ENCODE peak calls at places on chromosomes 6 and 20, in nine cellular contexts. T is type B pancreatic cell; D is endothelial cell; R is CD8-positive, alpha-beta T cell; M is GM10248; F is IMR-90; E is ovary; N is neural crest cell; U is esophagus squamous epithelium. I is an unnamed sample.

GRCh38 chr20:17957505-17958325 is 10.9 kb downstream of the SNX5 start:
- DNase-seq in T (no peak), D (no peak), R (no peak), M (no peak), F (peak), E (no peak), N (no peak), U (no peak), I (no peak)

GRCh38 chr6:26232306-26232949 is 132.6 kb upstream of the BTN3A2 start:
- DNase-seq in T (no peak), D (no peak), R (no peak), M (no peak), F (no peak), E (no peak), N (no peak), U (no peak), I (no peak)

GRCh38 chr6:170024940-170025339 is 265.9 kb downstream of the DLL1 start:
- DNase-seq in T (peak), D (no peak), R (no peak), M (no peak), F (peak), E (peak), N (no peak), U (no peak), I (no peak)

GRCh38 chr6:83615025-83615999 is 93.6 kb downstream of the SNAP91 start:
- DNase-seq in T (no peak), D (peak), R (no peak), M (peak), F (peak), E (no peak), N (peak), U (no peak), I (no peak)

GRCh38 chr6:108587258-108588059 is 26.7 kb downstream of the FOXO3 start:
- DNase-seq in T (no peak), D (no peak), R (no peak), M (no peak), F (peak), E (no peak), N (no peak), U (no peak), I (no peak)

GRCh38 chr6:81791756-81792155 is 39.3 kb upstream of the TENT5A start:
- DNase-seq in T (no peak), D (no peak), R (no peak), M (no peak), F (no peak), E (no peak), N (no peak), U (no peak), I (no peak)

GRCh38 chr6:1787894-1788293 is 178.2 kb downstream of the FOXC1 start:
- DNase-seq in T (no peak), D (no peak), R (no peak), M (no peak), F (peak), E (peak), N (no peak), U (no peak), I (no peak)

GRCh38 chr6:80690611-80691090 is 584.2 kb downstream of the BCKDHB start:
- DNase-seq in T (no peak), D (no peak), R (no peak), M (no peak), F (peak), E (no peak), N (no peak), U (no peak), I (no peak)

GRCh38 chr6:54194067-54194466 is 82.8 kb downstream of the MLIP start:
- DNase-seq in T (no peak), D (no peak), R (no peak), M (no peak), F (peak), E (no peak), N (no peak), U (no peak), I (no peak)

GRCh38 chr6:136992113-136992512 is 52.7 kb downstream of the IL20RA start:
- DNase-seq in T (no peak), D (no peak), R (no peak), M (no peak), F (no peak), E (no peak), N (no peak), U (no peak), I (no peak)

GRCh38 chr20:58267389-58268215 is 39.1 kb upstream of the ANKRD60 start:
- DNase-seq in T (no peak), D (no peak), R (no peak), M (no peak), F (no peak), E (no peak), N (no peak), U (no peak), I (no peak)

GRCh38 chr6:163955131-163955530 is 540.6 kb downstream of the QKI start:
- DNase-seq in T (no peak), D (no peak), R (no peak), M (no peak), F (peak), E (no peak), N (no peak), U (no peak), I (no peak)

GRCh38 chr6:116631379-116631990 is 15.2 kb downstream of the RSPH4A start:
- DNase-seq in T (no peak), D (peak), R (no peak), M (peak), F (no peak), E (no peak), N (no peak), U (no peak), I (no peak)

GRCh38 chr6:6277418-6277817 is 43.0 kb downstream of the F13A1 start:
- DNase-seq in T (no peak), D (no peak), R (no peak), M (no peak), F (no peak), E (no peak), N (no peak), U (no peak), I (no peak)

GRCh38 chr6:14408491-14408890 is 290.9 kb downstream of the CD83 start:
- DNase-seq in T (no peak), D (no peak), R (no peak), M (no peak), F (no peak), E (no peak), N (no peak), U (no peak), I (no peak)

GRCh38 chr20:17794400-17794799 is 94.6 kb downstream of the BANF2 start:
- DNase-seq in T (no peak), D (no peak), R (no peak), M (no peak), F (no peak), E (no peak), N (no peak), U (no peak), I (no peak)

GRCh38 chr6:99145738-99146137 is 198.0 kb upstream of the FBXL4 start:
- DNase-seq in T (no peak), D (no peak), R (no peak), M (no peak), F (no peak), E (no peak), N (no peak), U (no peak), I (no peak)

GRCh38 chr6:31654574-31655348 is 933 bp upstream of the APOM start:
- DNase-seq in T (no peak), D (no peak), R (no peak), M (no peak), F (no peak), E (no peak), N (no peak), U (no peak), I (no peak)

GRCh38 chr20:47704746-47705496 is 80.4 kb downstream of the SULF2 start:
- DNase-seq in T (no peak), D (no peak), R (no peak), M (no peak), F (no peak), E (no peak), N (no peak), U (no peak), I (no peak)

GRCh38 chr6:157198425-157199279 is 124.7 kb downstream of the TMEM242 start:
- DNase-seq in T (no peak), D (no peak), R (no peak), M (no peak), F (peak), E (no peak), N (no peak), U (no peak), I (no peak)

GRCh38 chr6:150026976-150027805 is 1.9 kb upstream of the RAET1L start:
- DNase-seq in T (no peak), D (no peak), R (no peak), M (no peak), F (no peak), E (no peak), N (no peak), U (no peak), I (no peak)

GRCh38 chr6:15621203-15622044 is 41.4 kb downstream of the DTNBP1 start:
- DNase-seq in T (no peak), D (peak), R (no peak), M (peak), F (peak), E (no peak), N (no peak), U (no peak), I (peak)

GRCh38 chr6:3593161-3593560 is 136.3 kb upstream of the SLC22A23 start:
- DNase-seq in T (no peak), D (no peak), R (no peak), M (no peak), F (no peak), E (no peak), N (no peak), U (no peak), I (no peak)

GRCh38 chr6:74113901-74114300 is 417.9 kb downstream of the CD109 start:
- DNase-seq in T (no peak), D (no peak), R (no peak), M (no peak), F (peak), E (no peak), N (no peak), U (no peak), I (no peak)

GRCh38 chr20:62758226-62758912 is 37.9 kb upstream of the MRGBP start:
- DNase-seq in T (no peak), D (no peak), R (no peak), M (no peak), F (no peak), E (no peak), N (no peak), U (no peak), I (no peak)

GRCh38 chr6:113995632-113996031 is 24.7 kb upstream of the HDAC2 start:
- DNase-seq in T (no peak), D (no peak), R (no peak), M (no peak), F (peak), E (peak), N (no peak), U (no peak), I (no peak)

GRCh38 chr6:33961686-33962085 is 157.9 kb upstream of the MLN start:
- DNase-seq in T (no peak), D (no peak), R (no peak), M (no peak), F (no peak), E (no peak), N (no peak), U (no peak), I (no peak)

GRCh38 chr20:24943196-24943595 is 5.9 kb upstream of the CST7 start:
- DNase-seq in T (peak), D (no peak), R (no peak), M (no peak), F (no peak), E (no peak), N (no peak), U (no peak), I (no peak)

GRCh38 chr20:41234546-41234945 is 83.0 kb downstream of the ZHX3 start:
- DNase-seq in T (no peak), D (no peak), R (no peak), M (no peak), F (no peak), E (no peak), N (no peak), U (no peak), I (no peak)

GRCh38 chr6:62445521-62445920 is 159.5 kb upstream of the KHDRBS2 start:
- DNase-seq in T (no peak), D (no peak), R (no peak), M (no peak), F (no peak), E (no peak), N (no peak), U (no peak), I (no peak)

DNA sequence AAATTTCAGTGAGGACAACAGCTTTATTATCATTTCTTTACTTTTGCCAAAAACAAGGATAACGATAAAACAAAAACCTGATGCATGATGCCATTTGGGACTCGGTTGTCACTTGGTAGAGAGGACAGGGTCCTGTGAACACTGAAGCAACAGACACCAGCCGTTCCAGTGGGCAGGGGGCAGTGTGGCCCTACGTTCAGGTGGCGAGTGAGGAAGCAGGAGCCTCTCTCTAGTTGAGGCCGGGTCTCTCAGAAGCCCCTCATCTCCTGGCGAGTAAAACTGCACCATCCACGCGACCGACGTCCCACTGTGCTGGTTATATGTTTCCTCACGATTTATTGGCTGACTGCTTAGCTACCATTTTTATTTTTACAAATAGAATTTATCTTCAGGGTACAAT is 231.6 kb downstream of the THBS2 start:
- DNase-seq in T (no peak), D (no peak), R (no peak), M (no peak), F (no peak), E (no peak), N (no peak), U (no peak), I (no peak)
- TF ChIP-seq CTCF in T (peak), D (no peak), R (no peak), M (no peak), F (no peak), E (no peak), N (no peak), U (no peak), I (no peak)

GRCh38 chr20:63794614-63795013 is 36.5 kb downstream of the ZBTB46 start:
- DNase-seq in T (no peak), D (no peak), R (no peak), M (no peak), F (no peak), E (no peak), N (no peak), U (no peak), I (no peak)
- TF ChIP-seq CTCF in T (no peak), D (no peak), R (no peak), M (no peak), F (no peak), E (no peak), N (no peak), U (no peak), I (no peak)

GRCh38 chr6:103122766-103123601 is 1729.5 kb downstream of the GRIK2 start:
- DNase-seq in T (peak), D (peak), R (no peak), M (peak), F (peak), E (no peak), N (peak), U (no peak), I (no peak)
- TF ChIP-seq CTCF in T (peak), D (peak), R (no peak), M (peak), F (peak), E (no peak), N (peak), U (no peak), I (no peak)

DNA sequence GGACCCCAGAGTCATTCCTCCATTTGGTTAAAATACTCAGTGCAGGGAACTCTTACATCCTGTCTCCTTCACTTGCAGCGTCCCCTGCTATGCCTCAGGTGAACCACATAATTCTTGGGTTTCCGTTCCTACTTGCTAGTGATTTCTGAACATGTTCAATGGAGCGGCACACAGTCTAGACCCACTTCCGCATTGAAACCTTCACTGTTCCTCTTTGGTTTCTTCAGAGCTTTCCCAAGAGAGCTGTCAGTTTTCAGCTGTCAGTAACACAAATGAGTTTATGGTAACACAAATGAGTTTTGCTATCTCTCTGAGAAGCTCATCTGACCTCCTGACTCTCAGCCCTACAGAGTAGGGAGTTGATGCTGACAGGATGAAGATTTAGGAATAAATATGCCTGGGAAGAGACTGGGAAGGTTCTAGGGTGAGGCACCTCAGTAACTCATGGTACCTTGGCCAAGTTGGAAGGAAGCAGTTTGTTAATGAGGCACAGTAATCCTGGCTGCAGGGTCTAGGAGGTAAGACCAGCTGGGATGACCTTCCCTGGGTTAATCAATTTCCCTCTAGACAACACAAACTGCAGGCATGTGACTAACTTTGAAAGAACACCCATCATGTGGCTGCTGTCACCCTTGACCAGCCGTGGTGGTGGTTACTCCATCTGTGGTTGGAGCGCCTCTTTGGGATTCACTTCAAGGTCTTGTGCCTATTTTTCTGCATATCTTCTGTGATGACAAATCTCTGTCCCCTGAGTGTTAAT is 5.4 kb downstream of the SYS1 start:
- DNase-seq in T (no peak), D (no peak), R (peak), M (peak), F (no peak), E (no peak), N (no peak), U (no peak), I (peak)
- TF ChIP-seq CTCF in T (no peak), D (no peak), R (no peak), M (peak), F (no peak), E (no peak), N (no peak), U (no peak), I (no peak)

GRCh38 chr6:44312901-44313788 is at the start of gene AARS2:
- DNase-seq in T (peak), D (peak), R (peak), M (peak), F (peak), E (peak), N (peak), U (peak), I (peak)
- TF ChIP-seq CTCF in T (peak), D (peak), R (peak), M (peak), F (peak), E (peak), N (peak), U (peak), I (peak)

I was measured in CD14-positive monocyte.